ENCODE peak calls at places on chromosomes 12 and 14, in seven cellular contexts. One of them, this sample, is unnamed.

GRCh38 chr12:38890102-38890501 is 15.3 kb downstream of the CPNE8 start:
- DNase-seq in fibroblast of mammary gland: peak; percentile 40
- DNase-seq in fibroblast of lung: no peak
- DNase-seq in prostate gland: no peak
- DNase-seq in upper lobe of right lung: no peak
- DNase-seq in body of pancreas: no peak
- DNase-seq in AG09309: no peak
- DNase-seq in this sample: no peak

GRCh38 chr12:67741234-67741633 is 92.7 kb downstream of the DYRK2 start:
- DNase-seq in AG09309: no peak
- DNase-seq in fibroblast of mammary gland: peak; percentile 26
- DNase-seq in prostate gland: no peak
- DNase-seq in body of pancreas: no peak
- DNase-seq in fibroblast of lung: peak; percentile 32
- DNase-seq in upper lobe of right lung: no peak
- DNase-seq in this sample: no peak

GRCh38 chr12:93191956-93192355 is 185.8 kb upstream of the NUDT4 start:
- DNase-seq in fibroblast of lung: peak; percentile 86
- DNase-seq in fibroblast of mammary gland: peak; percentile 80
- DNase-seq in AG09309: peak; percentile 69
- DNase-seq in body of pancreas: no peak
- DNase-seq in upper lobe of right lung: no peak
- DNase-seq in prostate gland: no peak
- DNase-seq in this sample: no peak

GRCh38 chr14:39097159-39097558 is 5.9 kb downstream of the SEC23A start:
- DNase-seq in fibroblast of mammary gland: peak; percentile 61
- DNase-seq in fibroblast of lung: peak; percentile 89
- DNase-seq in upper lobe of right lung: no peak
- DNase-seq in body of pancreas: no peak
- DNase-seq in prostate gland: no peak
- DNase-seq in AG09309: no peak
- DNase-seq in this sample: no peak

GRCh38 chr14:75240781-75241180 is 37.8 kb upstream of the FOS start:
- DNase-seq in body of pancreas: no peak
- DNase-seq in fibroblast of mammary gland: no peak
- DNase-seq in prostate gland: no peak
- DNase-seq in fibroblast of lung: no peak
- DNase-seq in upper lobe of right lung: no peak
- DNase-seq in AG09309: no peak
- DNase-seq in this sample: no peak

GRCh38 chr14:23439107-23439835 is 3.8 kb upstream of the MYH7 start:
- DNase-seq in prostate gland: no peak
- DNase-seq in AG09309: no peak
- DNase-seq in fibroblast of mammary gland: no peak
- DNase-seq in upper lobe of right lung: no peak
- DNase-seq in body of pancreas: no peak
- DNase-seq in fibroblast of lung: no peak
- DNase-seq in this sample: no peak

GRCh38 chr12:52224154-52224553 is 8.9 kb upstream of the KRT7 start:
- DNase-seq in fibroblast of mammary gland: peak; percentile 57
- DNase-seq in prostate gland: no peak
- DNase-seq in AG09309: no peak
- DNase-seq in body of pancreas: no peak
- DNase-seq in upper lobe of right lung: no peak
- DNase-seq in fibroblast of lung: no peak
- DNase-seq in this sample: no peak

GRCh38 chr14:92686763-92687427 is 61.5 kb downstream of the LGMN start:
- DNase-seq in fibroblast of lung: peak; percentile 59
- DNase-seq in body of pancreas: peak; percentile 78
- DNase-seq in fibroblast of mammary gland: peak; percentile 49
- DNase-seq in upper lobe of right lung: peak; percentile 91
- DNase-seq in AG09309: no peak
- DNase-seq in prostate gland: peak; percentile 69
- DNase-seq in this sample: peak; percentile 93

GRCh38 chr14:44820230-44820964 is 141.3 kb downstream of the KLHL28 start:
- DNase-seq in fibroblast of lung: no peak
- DNase-seq in prostate gland: no peak
- DNase-seq in AG09309: no peak
- DNase-seq in fibroblast of mammary gland: no peak
- DNase-seq in upper lobe of right lung: no peak
- DNase-seq in body of pancreas: no peak
- DNase-seq in this sample: no peak

GRCh38 chr14:61051046-61051445 is 70.0 kb downstream of the SLC38A6 start:
- DNase-seq in fibroblast of lung: peak; percentile 17
- DNase-seq in fibroblast of mammary gland: no peak
- DNase-seq in body of pancreas: no peak
- DNase-seq in AG09309: peak; percentile 16
- DNase-seq in prostate gland: no peak
- DNase-seq in upper lobe of right lung: no peak
- DNase-seq in this sample: no peak

GRCh38 chr14:54697806-54698205 is 130.9 kb downstream of the SAMD4A start:
- DNase-seq in fibroblast of mammary gland: no peak
- DNase-seq in prostate gland: no peak
- DNase-seq in fibroblast of lung: no peak
- DNase-seq in AG09309: no peak
- DNase-seq in body of pancreas: no peak
- DNase-seq in upper lobe of right lung: no peak
- DNase-seq in this sample: no peak

GRCh38 chr12:108129017-108129812 is at the start of gene WSCD2:
- DNase-seq in body of pancreas: peak; percentile 16
- DNase-seq in fibroblast of lung: peak; percentile 13
- DNase-seq in upper lobe of right lung: peak; percentile 71
- DNase-seq in prostate gland: peak; percentile 13
- DNase-seq in fibroblast of mammary gland: no peak
- DNase-seq in AG09309: no peak
- DNase-seq in this sample: peak; percentile 23
- TF ChIP-seq CTCF in body of pancreas: no peak
- TF ChIP-seq CTCF in fibroblast of lung: no peak
- TF ChIP-seq CTCF in upper lobe of right lung: peak; percentile 20
- TF ChIP-seq CTCF in prostate gland: no peak
- TF ChIP-seq CTCF in fibroblast of mammary gland: no peak
- TF ChIP-seq CTCF in AG09309: no peak
- TF ChIP-seq CTCF in this sample: no peak

GRCh38 chr12:44976246-44976645 is 74.7 kb downstream of the DBX2 start:
- DNase-seq in AG09309: no peak
- DNase-seq in fibroblast of lung: peak; percentile 1
- DNase-seq in body of pancreas: no peak
- DNase-seq in fibroblast of mammary gland: peak; percentile 46
- DNase-seq in upper lobe of right lung: no peak
- DNase-seq in prostate gland: no peak
- DNase-seq in this sample: no peak

GRCh38 chr12:44968960-44969359 is 81.9 kb downstream of the DBX2 start:
- DNase-seq in fibroblast of lung: no peak
- DNase-seq in upper lobe of right lung: no peak
- DNase-seq in prostate gland: no peak
- DNase-seq in AG09309: no peak
- DNase-seq in fibroblast of mammary gland: no peak
- DNase-seq in body of pancreas: no peak
- DNase-seq in this sample: no peak

DNA sequence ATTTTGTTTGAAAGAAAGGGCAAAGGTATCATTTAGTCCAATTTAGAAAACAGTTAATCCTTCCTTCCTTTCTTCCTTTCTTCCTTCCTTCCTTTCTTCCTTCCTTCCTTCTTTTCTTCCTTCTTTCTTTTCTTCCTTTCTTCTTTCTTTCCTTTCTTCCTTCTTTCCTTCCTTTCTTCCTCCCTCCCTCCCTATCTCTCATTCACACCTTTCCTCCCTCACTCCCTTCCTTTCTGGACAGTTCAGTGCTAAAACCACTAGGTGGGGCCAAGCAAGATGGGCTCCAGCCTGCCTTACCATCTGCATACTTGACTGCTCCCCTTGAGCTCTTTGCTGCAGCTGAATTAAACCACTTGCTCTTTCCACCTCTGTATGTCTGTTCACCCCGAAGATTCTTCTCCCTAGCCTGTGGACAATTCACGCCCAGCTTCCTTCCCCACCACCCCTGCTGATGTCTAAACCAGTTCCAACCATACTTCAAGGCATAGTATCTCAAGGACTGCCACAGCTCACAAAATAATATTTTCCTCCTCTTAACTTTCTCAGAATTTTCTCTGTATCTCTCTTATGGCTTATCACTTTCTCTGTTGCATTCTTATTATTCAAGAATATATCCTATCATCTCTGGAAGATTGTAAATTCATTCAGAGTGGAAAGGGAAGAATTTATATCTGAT is 78.0 kb downstream of the DBX2 start:
- DNase-seq in body of pancreas: no peak
- DNase-seq in prostate gland: no peak
- DNase-seq in fibroblast of mammary gland: peak; percentile 31
- DNase-seq in upper lobe of right lung: no peak
- DNase-seq in fibroblast of lung: peak; percentile 1
- DNase-seq in AG09309: no peak
- DNase-seq in this sample: peak; percentile 17
- TF ChIP-seq CTCF in body of pancreas: no peak
- TF ChIP-seq CTCF in prostate gland: no peak
- TF ChIP-seq CTCF in fibroblast of mammary gland: peak; percentile 67
- TF ChIP-seq CTCF in upper lobe of right lung: peak; percentile 18
- TF ChIP-seq CTCF in fibroblast of lung: no peak
- TF ChIP-seq CTCF in AG09309: peak; percentile 49
- TF ChIP-seq CTCF in this sample: peak; percentile 60

DNA sequence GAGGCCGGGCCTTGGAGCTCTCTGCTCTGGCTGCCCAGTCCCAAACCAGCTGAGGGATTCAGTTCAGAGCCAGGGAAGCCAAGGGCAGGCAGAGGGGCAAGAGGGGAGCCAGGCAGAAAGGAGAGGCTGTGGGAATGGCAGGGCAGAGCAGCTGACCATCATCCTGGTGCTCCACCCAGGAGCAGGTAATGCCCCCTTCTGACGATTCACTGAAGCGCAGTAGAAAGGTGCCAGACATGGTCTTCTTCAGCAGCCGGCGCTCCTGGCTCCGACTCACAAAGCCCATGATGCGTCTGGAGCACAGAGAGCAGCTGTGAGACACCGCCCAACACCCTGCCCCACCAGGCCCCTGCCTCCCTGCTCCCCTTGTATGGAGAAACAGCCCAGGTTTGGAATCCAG is 8.0 kb downstream of the IL23A start:
- DNase-seq in AG09309: no peak
- DNase-seq in body of pancreas: no peak
- DNase-seq in fibroblast of mammary gland: no peak
- DNase-seq in upper lobe of right lung: no peak
- DNase-seq in fibroblast of lung: no peak
- DNase-seq in prostate gland: no peak
- DNase-seq in this sample: no peak
- TF ChIP-seq CTCF in AG09309: peak; percentile 6
- TF ChIP-seq CTCF in body of pancreas: no peak
- TF ChIP-seq CTCF in fibroblast of mammary gland: peak; percentile 6
- TF ChIP-seq CTCF in upper lobe of right lung: no peak
- TF ChIP-seq CTCF in fibroblast of lung: no peak
- TF ChIP-seq CTCF in prostate gland: no peak
- TF ChIP-seq CTCF in this sample: peak; percentile 28

GRCh38 chr12:53994268-53994690 is 5.7 kb upstream of the HOXC9 start:
- DNase-seq in prostate gland: no peak
- DNase-seq in fibroblast of lung: no peak
- DNase-seq in fibroblast of mammary gland: no peak
- DNase-seq in body of pancreas: no peak
- DNase-seq in upper lobe of right lung: no peak
- DNase-seq in AG09309: no peak
- DNase-seq in this sample: no peak
- TF ChIP-seq CTCF in prostate gland: no peak
- TF ChIP-seq CTCF in fibroblast of lung: no peak
- TF ChIP-seq CTCF in fibroblast of mammary gland: no peak
- TF ChIP-seq CTCF in body of pancreas: no peak
- TF ChIP-seq CTCF in upper lobe of right lung: no peak
- TF ChIP-seq CTCF in AG09309: no peak
- TF ChIP-seq CTCF in this sample: no peak

GRCh38 chr14:29529418-29529817 is 398.2 kb downstream of the PRKD1 start:
- DNase-seq in fibroblast of mammary gland: peak; percentile 28
- DNase-seq in prostate gland: no peak
- DNase-seq in body of pancreas: no peak
- DNase-seq in upper lobe of right lung: no peak
- DNase-seq in fibroblast of lung: no peak
- DNase-seq in AG09309: no peak
- DNase-seq in this sample: no peak
- TF ChIP-seq CTCF in fibroblast of mammary gland: peak; percentile 67
- TF ChIP-seq CTCF in prostate gland: no peak
- TF ChIP-seq CTCF in body of pancreas: peak; percentile 17
- TF ChIP-seq CTCF in upper lobe of right lung: peak; percentile 49
- TF ChIP-seq CTCF in fibroblast of lung: peak; percentile 15
- TF ChIP-seq CTCF in AG09309: peak; percentile 54
- TF ChIP-seq CTCF in this sample: peak; percentile 36

DNA sequence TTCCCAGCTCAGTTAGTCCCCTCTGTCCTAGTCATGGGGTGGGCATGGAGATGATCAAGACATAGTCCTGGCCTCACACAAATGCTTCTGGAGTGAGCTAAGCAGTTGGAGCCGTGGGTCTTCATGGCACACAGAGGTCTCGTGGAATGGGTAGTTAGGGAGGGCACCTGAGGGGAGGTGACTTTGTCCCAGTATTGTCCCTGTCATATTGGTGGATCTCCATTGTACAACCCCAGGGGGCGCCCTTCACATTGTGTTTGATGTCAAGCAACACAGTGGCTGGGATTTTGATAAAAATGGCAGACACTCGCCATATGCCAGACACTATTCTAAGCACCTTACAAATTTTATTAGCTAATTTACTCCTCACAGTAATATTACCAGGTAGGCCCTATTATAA is 175.4 kb upstream of the LHX5 start:
- DNase-seq in AG09309: no peak
- DNase-seq in fibroblast of mammary gland: no peak
- DNase-seq in prostate gland: no peak
- DNase-seq in upper lobe of right lung: no peak
- DNase-seq in fibroblast of lung: no peak
- DNase-seq in body of pancreas: no peak
- DNase-seq in this sample: no peak
- TF ChIP-seq CTCF in AG09309: peak; percentile 8
- TF ChIP-seq CTCF in fibroblast of mammary gland: no peak
- TF ChIP-seq CTCF in prostate gland: no peak
- TF ChIP-seq CTCF in upper lobe of right lung: no peak
- TF ChIP-seq CTCF in fibroblast of lung: no peak
- TF ChIP-seq CTCF in body of pancreas: no peak
- TF ChIP-seq CTCF in this sample: peak; percentile 13